ENCODE peak calls at places on chromosomes 2 and 18, in ten cellular contexts. One of them, this sample, is unnamed.

GRCh38 chr2:174442546-174443510 is 44.0 kb downstream of the GPR155 start:
- DNase-seq in body of pancreas: no peak
- DNase-seq in AG04449: peak; percentile 60
- DNase-seq in BJ: peak; percentile 59
- DNase-seq in GM12865: no peak
- DNase-seq in left ventricle myocardium inferior: no peak
- DNase-seq in CD8-positive, alpha-beta T cell: no peak
- DNase-seq in astrocyte of the cerebellum: peak; percentile 75
- DNase-seq in thoracic aorta: no peak
- DNase-seq in ovary: no peak
- DNase-seq in this sample: peak; percentile 24

GRCh38 chr2:127195140-127196074 is 24.7 kb downstream of the CYP27C1 start:
- DNase-seq in body of pancreas: no peak
- DNase-seq in AG04449: no peak
- DNase-seq in BJ: no peak
- DNase-seq in GM12865: no peak
- DNase-seq in left ventricle myocardium inferior: no peak
- DNase-seq in CD8-positive, alpha-beta T cell: no peak
- DNase-seq in astrocyte of the cerebellum: no peak
- DNase-seq in thoracic aorta: no peak
- DNase-seq in ovary: no peak
- DNase-seq in this sample: no peak

GRCh38 chr2:206424134-206424533 is 19.2 kb upstream of the ADAM23 start:
- DNase-seq in body of pancreas: no peak
- DNase-seq in AG04449: no peak
- DNase-seq in BJ: no peak
- DNase-seq in GM12865: no peak
- DNase-seq in left ventricle myocardium inferior: no peak
- DNase-seq in CD8-positive, alpha-beta T cell: no peak
- DNase-seq in astrocyte of the cerebellum: no peak
- DNase-seq in thoracic aorta: no peak
- DNase-seq in ovary: no peak
- DNase-seq in this sample: no peak

GRCh38 chr2:60852282-60852860 is 29.0 kb upstream of the REL start:
- DNase-seq in body of pancreas: no peak
- DNase-seq in AG04449: no peak
- DNase-seq in BJ: no peak
- DNase-seq in GM12865: no peak
- DNase-seq in left ventricle myocardium inferior: no peak
- DNase-seq in CD8-positive, alpha-beta T cell: no peak
- DNase-seq in astrocyte of the cerebellum: no peak
- DNase-seq in thoracic aorta: no peak
- DNase-seq in ovary: no peak
- DNase-seq in this sample: no peak

GRCh38 chr2:187403568-187404260 is 44.3 kb downstream of the CALCRL start:
- DNase-seq in body of pancreas: no peak
- DNase-seq in AG04449: no peak
- DNase-seq in BJ: no peak
- DNase-seq in GM12865: no peak
- DNase-seq in left ventricle myocardium inferior: no peak
- DNase-seq in CD8-positive, alpha-beta T cell: no peak
- DNase-seq in astrocyte of the cerebellum: no peak
- DNase-seq in thoracic aorta: no peak
- DNase-seq in ovary: no peak
- DNase-seq in this sample: no peak

GRCh38 chr2:210561482-210561881 is 5.1 kb downstream of the CPS1 start:
- DNase-seq in body of pancreas: no peak
- DNase-seq in AG04449: no peak
- DNase-seq in BJ: no peak
- DNase-seq in GM12865: no peak
- DNase-seq in left ventricle myocardium inferior: no peak
- DNase-seq in CD8-positive, alpha-beta T cell: no peak
- DNase-seq in astrocyte of the cerebellum: no peak
- DNase-seq in thoracic aorta: no peak
- DNase-seq in ovary: no peak
- DNase-seq in this sample: no peak

GRCh38 chr18:52670903-52671302 is 330.9 kb downstream of the DCC start:
- DNase-seq in body of pancreas: no peak
- DNase-seq in AG04449: no peak
- DNase-seq in BJ: no peak
- DNase-seq in GM12865: peak; percentile 38
- DNase-seq in left ventricle myocardium inferior: no peak
- DNase-seq in CD8-positive, alpha-beta T cell: no peak
- DNase-seq in astrocyte of the cerebellum: peak; percentile 13
- DNase-seq in thoracic aorta: no peak
- DNase-seq in ovary: no peak
- DNase-seq in this sample: no peak

GRCh38 chr2:84247532-84247931 is 211.5 kb downstream of the SUCLG1 start:
- DNase-seq in body of pancreas: no peak
- DNase-seq in AG04449: no peak
- DNase-seq in BJ: no peak
- DNase-seq in GM12865: no peak
- DNase-seq in left ventricle myocardium inferior: no peak
- DNase-seq in CD8-positive, alpha-beta T cell: no peak
- DNase-seq in astrocyte of the cerebellum: no peak
- DNase-seq in thoracic aorta: no peak
- DNase-seq in ovary: no peak
- DNase-seq in this sample: no peak

GRCh38 chr2:240813231-240813921 is 6.6 kb downstream of the KIF1A start:
- DNase-seq in body of pancreas: peak; percentile 8
- DNase-seq in AG04449: no peak
- DNase-seq in BJ: no peak
- DNase-seq in GM12865: no peak
- DNase-seq in left ventricle myocardium inferior: peak; percentile 9
- DNase-seq in CD8-positive, alpha-beta T cell: no peak
- DNase-seq in astrocyte of the cerebellum: no peak
- DNase-seq in thoracic aorta: no peak
- DNase-seq in ovary: no peak
- DNase-seq in this sample: no peak

GRCh38 chr2:130337735-130338325 is 4.9 kb upstream of the IMP4 start:
- DNase-seq in body of pancreas: no peak
- DNase-seq in AG04449: no peak
- DNase-seq in BJ: no peak
- DNase-seq in GM12865: no peak
- DNase-seq in left ventricle myocardium inferior: no peak
- DNase-seq in CD8-positive, alpha-beta T cell: no peak
- DNase-seq in astrocyte of the cerebellum: peak; percentile 36
- DNase-seq in thoracic aorta: no peak
- DNase-seq in ovary: no peak
- DNase-seq in this sample: no peak

GRCh38 chr2:145864501-145864900 is 1344.6 kb upstream of the ZEB2 start:
- DNase-seq in body of pancreas: no peak
- DNase-seq in AG04449: no peak
- DNase-seq in BJ: no peak
- DNase-seq in GM12865: no peak
- DNase-seq in left ventricle myocardium inferior: no peak
- DNase-seq in CD8-positive, alpha-beta T cell: no peak
- DNase-seq in astrocyte of the cerebellum: no peak
- DNase-seq in thoracic aorta: no peak
- DNase-seq in ovary: no peak
- DNase-seq in this sample: no peak

GRCh38 chr2:241157841-241158545 is 7.7 kb downstream of the PPP1R7 start:
- DNase-seq in body of pancreas: no peak
- DNase-seq in AG04449: no peak
- DNase-seq in BJ: no peak
- DNase-seq in GM12865: no peak
- DNase-seq in left ventricle myocardium inferior: no peak
- DNase-seq in CD8-positive, alpha-beta T cell: no peak
- DNase-seq in astrocyte of the cerebellum: no peak
- DNase-seq in thoracic aorta: no peak
- DNase-seq in ovary: no peak
- DNase-seq in this sample: peak; percentile 82

GRCh38 chr2:200765139-200765951 is 46.4 kb upstream of the BZW1 start:
- DNase-seq in body of pancreas: no peak
- DNase-seq in AG04449: peak; percentile 63
- DNase-seq in BJ: peak; percentile 91
- DNase-seq in GM12865: peak; percentile 36
- DNase-seq in left ventricle myocardium inferior: no peak
- DNase-seq in CD8-positive, alpha-beta T cell: no peak
- DNase-seq in astrocyte of the cerebellum: peak; percentile 96
- DNase-seq in thoracic aorta: no peak
- DNase-seq in ovary: peak; percentile 31
- DNase-seq in this sample: no peak

GRCh38 chr2:19744456-19744855 is 157.3 kb downstream of the TTC32 start:
- DNase-seq in body of pancreas: no peak
- DNase-seq in AG04449: no peak
- DNase-seq in BJ: no peak
- DNase-seq in GM12865: no peak
- DNase-seq in left ventricle myocardium inferior: no peak
- DNase-seq in CD8-positive, alpha-beta T cell: no peak
- DNase-seq in astrocyte of the cerebellum: no peak
- DNase-seq in thoracic aorta: no peak
- DNase-seq in ovary: no peak
- DNase-seq in this sample: no peak

GRCh38 chr2:112627060-112628040 is 18.4 kb upstream of the SLC20A1 start:
- DNase-seq in body of pancreas: no peak
- DNase-seq in AG04449: peak; percentile 76
- DNase-seq in BJ: peak; percentile 73
- DNase-seq in GM12865: no peak
- DNase-seq in left ventricle myocardium inferior: peak; percentile 45
- DNase-seq in CD8-positive, alpha-beta T cell: no peak
- DNase-seq in astrocyte of the cerebellum: peak; percentile 87
- DNase-seq in thoracic aorta: no peak
- DNase-seq in ovary: no peak
- DNase-seq in this sample: peak; percentile 68

GRCh38 chr2:187842978-187843847 is 289.0 kb upstream of the TFPI start:
- DNase-seq in body of pancreas: no peak
- DNase-seq in AG04449: peak; percentile 52
- DNase-seq in BJ: peak; percentile 3
- DNase-seq in GM12865: peak; percentile 69
- DNase-seq in left ventricle myocardium inferior: no peak
- DNase-seq in CD8-positive, alpha-beta T cell: no peak
- DNase-seq in astrocyte of the cerebellum: peak; percentile 72
- DNase-seq in thoracic aorta: no peak
- DNase-seq in ovary: no peak
- DNase-seq in this sample: peak; percentile 55

GRCh38 chr2:118846667-118847446 is 591 bp downstream of the EN1 start:
- DNase-seq in body of pancreas: no peak
- DNase-seq in AG04449: no peak
- DNase-seq in BJ: no peak
- DNase-seq in GM12865: no peak
- DNase-seq in left ventricle myocardium inferior: no peak
- DNase-seq in CD8-positive, alpha-beta T cell: no peak
- DNase-seq in astrocyte of the cerebellum: no peak
- DNase-seq in thoracic aorta: no peak
- DNase-seq in ovary: no peak
- DNase-seq in this sample: no peak

GRCh38 chr18:31718386-31718785 is 34.0 kb upstream of the B4GALT6 start:
- DNase-seq in body of pancreas: no peak
- DNase-seq in AG04449: no peak
- DNase-seq in BJ: no peak
- DNase-seq in GM12865: no peak
- DNase-seq in left ventricle myocardium inferior: no peak
- DNase-seq in CD8-positive, alpha-beta T cell: no peak
- DNase-seq in astrocyte of the cerebellum: no peak
- DNase-seq in thoracic aorta: no peak
- DNase-seq in ovary: no peak
- DNase-seq in this sample: no peak
- TF ChIP-seq CTCF in body of pancreas: no peak
- TF ChIP-seq CTCF in AG04449: no peak
- TF ChIP-seq CTCF in BJ: no peak
- TF ChIP-seq CTCF in GM12865: no peak
- TF ChIP-seq CTCF in left ventricle myocardium inferior: no peak
- TF ChIP-seq CTCF in CD8-positive, alpha-beta T cell: no peak
- TF ChIP-seq CTCF in astrocyte of the cerebellum: no peak
- TF ChIP-seq CTCF in thoracic aorta: no peak
- TF ChIP-seq CTCF in ovary: no peak
- TF ChIP-seq CTCF in this sample: no peak

DNA sequence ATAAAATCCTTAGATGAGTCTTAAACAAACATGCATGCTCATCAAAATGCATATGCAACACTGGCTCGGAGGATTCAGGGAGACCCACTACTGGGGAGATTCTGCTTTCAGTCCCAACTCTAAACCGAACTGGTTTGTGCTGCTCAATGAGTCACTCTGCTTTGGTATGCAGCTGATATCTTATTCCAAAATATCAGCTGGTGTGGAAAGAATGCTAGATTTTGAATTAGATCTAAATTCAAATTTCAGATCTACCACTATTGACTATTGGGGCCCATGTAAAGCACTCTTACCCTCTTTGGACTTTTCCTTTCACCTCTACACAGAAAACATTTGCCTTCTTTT is 39.2 kb upstream of the TTN start:
- DNase-seq in body of pancreas: no peak
- DNase-seq in AG04449: no peak
- DNase-seq in BJ: no peak
- DNase-seq in GM12865: no peak
- DNase-seq in left ventricle myocardium inferior: no peak
- DNase-seq in CD8-positive, alpha-beta T cell: no peak
- DNase-seq in astrocyte of the cerebellum: no peak
- DNase-seq in thoracic aorta: no peak
- DNase-seq in ovary: no peak
- DNase-seq in this sample: no peak
- H3K4me3 ChIP-seq in body of pancreas: no peak overlapping the region
- H3K4me3 ChIP-seq in AG04449: no peak overlapping the region
- H3K4me3 ChIP-seq in BJ: no peak overlapping the region
- H3K4me3 ChIP-seq in GM12865: no peak overlapping the region
- H3K4me3 ChIP-seq in left ventricle myocardium inferior: no peak overlapping the region
- H3K4me3 ChIP-seq in CD8-positive, alpha-beta T cell: no peak overlapping the region
- H3K4me3 ChIP-seq in astrocyte of the cerebellum: no peak overlapping the region
- H3K4me3 ChIP-seq in thoracic aorta: no peak overlapping the region
- H3K4me3 ChIP-seq in ovary: no peak overlapping the region
- H3K4me3 ChIP-seq in this sample: no peak overlapping the region

DNA sequence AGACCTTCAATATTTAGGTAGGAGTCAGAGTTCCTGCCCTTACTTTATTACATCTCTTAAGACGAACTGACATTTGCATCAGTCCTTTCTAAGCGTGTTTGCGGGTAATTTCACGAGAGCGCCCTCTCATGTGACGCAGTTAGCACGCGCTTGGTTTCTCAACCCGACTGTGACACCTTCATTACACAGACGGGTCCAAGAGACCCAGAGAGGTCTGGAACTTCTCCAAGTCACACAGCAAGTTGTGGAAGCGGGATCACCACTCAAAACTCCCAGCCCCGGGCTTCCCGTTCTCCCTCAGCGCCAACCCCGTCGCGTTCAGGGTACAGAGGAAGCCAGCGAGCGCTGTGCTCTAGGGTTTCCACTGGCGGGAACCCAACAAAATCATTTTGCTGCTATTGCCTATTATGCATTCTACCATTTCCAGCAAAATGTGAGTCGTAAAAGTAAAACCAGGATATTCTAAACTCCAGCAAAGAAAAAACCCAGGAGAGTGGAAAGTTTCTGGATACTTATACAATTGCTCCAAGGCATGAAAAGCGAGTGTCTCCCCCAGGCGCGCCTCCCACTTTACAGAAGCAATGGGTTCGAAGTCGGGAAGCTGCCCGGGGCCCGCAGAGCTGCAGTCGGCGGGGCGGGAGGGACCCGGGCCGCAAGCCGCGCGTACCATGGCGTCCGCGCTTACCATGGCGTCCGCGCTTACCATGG is 583 bp downstream of the ENOSF1 start:
- DNase-seq in body of pancreas: peak; percentile 67
- DNase-seq in AG04449: peak; percentile 46
- DNase-seq in BJ: peak; percentile 52
- DNase-seq in GM12865: peak; percentile 88
- DNase-seq in left ventricle myocardium inferior: peak; percentile 52
- DNase-seq in CD8-positive, alpha-beta T cell: peak; percentile 75
- DNase-seq in astrocyte of the cerebellum: peak; percentile 69
- DNase-seq in thoracic aorta: peak; percentile 37
- DNase-seq in ovary: peak; percentile 66
- DNase-seq in this sample: peak; percentile 60
- TF ChIP-seq CTCF in body of pancreas: no peak
- TF ChIP-seq CTCF in AG04449: no peak
- TF ChIP-seq CTCF in BJ: peak; percentile 10
- TF ChIP-seq CTCF in GM12865: peak; percentile 2
- TF ChIP-seq CTCF in left ventricle myocardium inferior: no peak
- TF ChIP-seq CTCF in CD8-positive, alpha-beta T cell: no peak
- TF ChIP-seq CTCF in astrocyte of the cerebellum: no peak
- TF ChIP-seq CTCF in thoracic aorta: no peak
- TF ChIP-seq CTCF in ovary: no peak
- TF ChIP-seq CTCF in this sample: no peak

GRCh38 chr2:234459401-234460009 is 37.4 kb downstream of the ARL4C start:
- DNase-seq in body of pancreas: no peak
- DNase-seq in AG04449: no peak
- DNase-seq in BJ: no peak
- DNase-seq in GM12865: no peak
- DNase-seq in left ventricle myocardium inferior: no peak
- DNase-seq in CD8-positive, alpha-beta T cell: peak; percentile 43
- DNase-seq in astrocyte of the cerebellum: no peak
- DNase-seq in thoracic aorta: no peak
- DNase-seq in ovary: no peak
- DNase-seq in this sample: no peak
- H3K4me3 ChIP-seq in body of pancreas: no peak overlapping the region
- H3K4me3 ChIP-seq in AG04449: no peak overlapping the region
- H3K4me3 ChIP-seq in BJ: no peak overlapping the region
- H3K4me3 ChIP-seq in GM12865: no peak overlapping the region
- H3K4me3 ChIP-seq in left ventricle myocardium inferior: no peak overlapping the region
- H3K4me3 ChIP-seq in CD8-positive, alpha-beta T cell: no peak overlapping the region
- H3K4me3 ChIP-seq in astrocyte of the cerebellum: no peak overlapping the region
- H3K4me3 ChIP-seq in thoracic aorta: no peak overlapping the region
- H3K4me3 ChIP-seq in ovary: no peak overlapping the region
- H3K4me3 ChIP-seq in this sample: no peak overlapping the region